ENCODE peak calls at places on chromosome 15, in eight cellular contexts. X is gastrocnemius medialis; U is transverse colon; O is breast epithelium; L is fibroblast of lung; S is WERI-Rb-1; E is brain microvascular endothelial cell; W is CD8-positive, alpha-beta T cell. I is an unnamed sample.

GRCh38 chr15:80803580-80804525 is 24.7 kb downstream of the CEMIP start:
- DNase-seq in W (no peak), U (no peak), L (peak; percentile 44), E (no peak), X (no peak), S (no peak), O (no peak), I (no peak)

GRCh38 chr15:94951538-94951937 is 720.2 kb downstream of the MCTP2 start:
- DNase-seq in W (no peak), X (no peak), U (no peak), E (no peak), O (no peak), L (no peak), S (no peak), I (no peak)

GRCh38 chr15:101176625-101177024 is 75.2 kb downstream of the CHSY1 start:
- DNase-seq in W (no peak), S (no peak), O (no peak), L (peak; percentile 50), X (no peak), E (peak; percentile 69), U (no peak), I (no peak)

GRCh38 chr15:53625260-53625659 is 134.2 kb downstream of the WDR72 start:
- DNase-seq in W (no peak), U (no peak), S (no peak), E (no peak), O (no peak), L (no peak), X (no peak), I (no peak)

GRCh38 chr15:38642689-38643270 is 78.2 kb upstream of the RASGRP1 start:
- DNase-seq in X (no peak), L (no peak), S (no peak), W (no peak), E (no peak), U (no peak), O (no peak), I (no peak)

GRCh38 chr15:88866295-88866881 is 29.0 kb downstream of the HAPLN3 start:
- DNase-seq in U (no peak), E (no peak), O (no peak), L (no peak), X (no peak), S (no peak), W (no peak), I (no peak)

GRCh38 chr15:70494861-70495571 is 268.3 kb downstream of the UACA start:
- DNase-seq in X (no peak), O (no peak), L (peak; percentile 96), E (peak; percentile 95), S (peak; percentile 78), U (no peak), W (no peak), I (peak; percentile 65)

GRCh38 chr15:51759557-51760070 is 8.2 kb downstream of the TMOD2 start:
- DNase-seq in L (peak; percentile 95), X (peak; percentile 21), S (peak; percentile 16), O (no peak), E (peak; percentile 91), U (peak; percentile 41), W (no peak), I (peak; percentile 83)

GRCh38 chr15:69825941-69826817 is 271.5 kb downstream of the TLE3 start:
- DNase-seq in S (peak; percentile 27), E (peak; percentile 3), O (no peak), L (no peak), X (no peak), W (no peak), U (no peak), I (no peak)

GRCh38 chr15:26864664-26865191 is 2.1 kb upstream of the GABRA5 start:
- DNase-seq in U (no peak), O (no peak), X (no peak), W (no peak), E (peak; percentile 30), S (peak; percentile 56), L (peak; percentile 40), I (no peak)

GRCh38 chr15:26868029-26868685 is 1.3 kb downstream of the GABRA5 start:
- DNase-seq in L (no peak), E (no peak), W (no peak), U (no peak), X (no peak), O (no peak), S (no peak), I (no peak)

GRCh38 chr15:26869628-26870027 is 2.8 kb downstream of the GABRA5 start:
- DNase-seq in U (no peak), O (no peak), X (no peak), L (no peak), E (no peak), W (no peak), S (no peak), I (no peak)

GRCh38 chr15:26867199-26868007 is 541 bp downstream of the GABRA5 start:
- DNase-seq in U (no peak), E (no peak), S (peak; percentile 29), W (no peak), O (no peak), X (no peak), L (no peak), I (no peak)

DNA sequence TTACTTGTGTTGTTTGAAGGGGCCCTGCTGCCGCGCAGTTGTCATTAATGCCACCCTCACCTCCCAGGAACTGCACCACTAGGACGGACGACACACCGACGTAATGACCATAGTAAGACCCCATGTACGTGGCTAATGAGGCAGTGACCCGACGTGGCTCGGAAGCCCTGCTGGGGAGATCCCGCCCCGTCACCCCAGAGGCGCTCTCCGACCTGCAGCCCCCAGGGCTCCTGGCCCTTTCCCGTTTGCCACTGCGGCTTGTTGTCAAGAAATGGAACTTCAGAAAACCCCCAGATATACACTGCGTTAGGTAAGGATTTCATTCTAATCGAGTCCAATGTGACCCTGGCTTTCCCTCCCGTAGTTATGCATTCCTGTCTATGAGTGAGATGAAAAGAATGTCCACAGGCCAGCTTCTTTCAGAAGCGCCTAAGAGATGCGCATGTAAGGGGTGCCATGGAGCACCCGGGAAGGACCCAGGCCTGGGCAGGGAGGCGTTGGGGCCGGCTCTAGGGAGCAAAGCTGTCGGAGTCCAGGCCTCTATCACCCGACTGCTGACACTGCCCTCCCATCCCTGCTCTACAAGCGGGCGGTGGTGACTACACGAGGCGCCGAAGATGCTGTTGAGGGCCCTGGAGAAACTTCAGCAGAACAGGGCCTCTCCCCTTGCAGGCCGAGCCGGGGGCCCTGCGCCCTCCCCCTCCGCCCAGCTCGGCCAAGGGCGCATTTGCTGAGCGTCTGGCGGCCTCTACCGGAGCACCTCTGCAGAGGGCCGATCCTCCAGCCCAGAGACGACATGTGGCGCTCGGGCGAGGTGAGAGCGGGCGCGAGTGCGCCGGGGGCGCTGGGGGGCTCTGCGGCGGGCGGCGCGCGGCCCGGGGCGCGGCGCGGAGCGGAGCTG is at the start of gene GABRA5:
- DNase-seq in X (no peak), E (peak; percentile 2), O (no peak), W (no peak), S (peak; percentile 76), U (no peak), L (peak; percentile 72), I (no peak)
- TF ChIP-seq CTCF in X (no peak), E (peak; percentile 41), O (no peak), W (no peak), S (peak; percentile 83), U (no peak), L (peak; percentile 7), I (peak; percentile 18)

GRCh38 chr15:65052956-65053355 is 7.8 kb downstream of the SLC51B start:
- DNase-seq in O (no peak), E (no peak), W (no peak), X (no peak), S (no peak), U (no peak), L (no peak), I (no peak)

GRCh38 chr15:65044724-65045481 is at the start of gene SLC51B:
- DNase-seq in O (no peak), W (no peak), S (peak; percentile 39), U (peak; percentile 78), E (no peak), L (no peak), X (no peak), I (no peak)

GRCh38 chr15:65050270-65050669 is 5.1 kb downstream of the SLC51B start:
- DNase-seq in E (no peak), W (no peak), L (peak; percentile 18), O (no peak), U (no peak), X (no peak), S (no peak), I (no peak)

GRCh38 chr15:65051266-65051665 is 6.1 kb downstream of the SLC51B start:
- DNase-seq in L (no peak), O (no peak), X (no peak), U (no peak), W (no peak), E (no peak), S (no peak), I (no peak)

DNA sequence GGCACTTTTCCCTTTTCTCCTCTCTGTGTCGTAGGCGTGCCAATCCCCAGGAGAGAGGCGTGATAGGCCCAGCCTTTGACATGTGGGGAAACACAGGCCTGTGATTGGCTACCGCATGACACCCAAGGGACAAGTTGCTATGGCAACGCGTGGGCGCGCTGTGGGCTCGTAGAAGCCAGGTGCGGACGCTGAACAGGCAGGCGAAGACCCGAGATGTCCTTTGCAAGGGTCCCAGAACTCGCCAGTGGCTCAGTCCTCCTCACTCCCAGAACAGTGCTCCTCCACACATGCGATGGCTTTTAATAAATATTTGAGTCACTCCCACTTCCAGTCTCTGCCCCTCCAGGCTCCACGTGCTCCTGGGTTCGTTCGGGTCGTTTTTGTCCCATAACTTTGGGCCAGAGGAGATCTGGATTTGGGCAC is 4.2 kb downstream of the SLC51B start:
- DNase-seq in X (peak; percentile 92), O (peak; percentile 90), S (peak; percentile 94), W (peak; percentile 83), L (peak; percentile 92), U (peak; percentile 89), E (peak; percentile 93), I (peak; percentile 65)
- H3K4me3 ChIP-seq in X (peak overlapping the region; percentile 51), O (no peak overlapping the region), S (peak overlapping the region; percentile 48), W (peak overlapping the region; percentile 44), L (no peak overlapping the region), U (no peak overlapping the region), E (peak overlapping the region; percentile 50), I (peak overlapping the region; percentile 17)

GRCh38 chr15:68157074-68157473 is 48.1 kb downstream of the CALML4 start:
- DNase-seq in W (no peak), L (no peak), O (no peak), U (no peak), X (no peak), S (no peak), E (no peak), I (no peak)
- H3K36me3 ChIP-seq in W (peaks cover 17% of the 10 kb centered on the region), L (peaks cover 2% of the 10 kb centered on the region), O (no peaks in the 10 kb centered on the region), U (no peaks in the 10 kb centered on the region), X (no peaks in the 10 kb centered on the region), S (peaks cover 45% of the 10 kb centered on the region), E (peaks cover 7% of the 10 kb centered on the region), I (peaks cover 2% of the 10 kb centered on the region)

GRCh38 chr15:55993804-55994539 is 560 bp upstream of the NEDD4 start:
- DNase-seq in L (peak; percentile 73), E (peak; percentile 41), U (no peak), X (no peak), S (peak; percentile 84), O (no peak), W (no peak), I (no peak)
- TF ChIP-seq CTCF in L (peak; percentile 26), E (peak; percentile 32), U (no peak), X (no peak), S (peak; percentile 1), O (no peak), W (no peak), I (peak; percentile 19)

DNA sequence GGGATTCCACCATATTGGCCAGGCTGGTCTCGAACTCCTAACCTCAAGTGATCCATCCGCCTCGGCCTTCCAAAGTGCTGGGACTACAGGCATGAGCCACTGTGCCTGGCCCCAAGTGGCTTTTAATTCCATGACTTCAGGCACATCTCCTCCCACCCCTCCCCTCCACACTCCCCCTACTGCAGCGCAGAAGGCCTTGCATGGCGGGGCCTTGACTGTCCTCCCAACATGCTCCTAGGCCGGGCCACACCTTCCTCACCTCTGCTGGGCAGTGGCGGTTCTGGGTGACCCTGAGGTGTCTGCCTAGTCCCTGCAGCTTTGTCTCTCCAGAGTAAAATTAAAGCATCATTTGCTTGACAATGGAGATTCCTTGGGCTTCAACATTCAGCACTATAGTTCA is 6.9 kb downstream of the LYSMD4 start:
- DNase-seq in L (no peak), X (no peak), S (no peak), U (no peak), E (no peak), O (no peak), W (no peak), I (no peak)
- H3K4me3 ChIP-seq in L (no peak overlapping the region), X (no peak overlapping the region), S (no peak overlapping the region), U (no peak overlapping the region), E (no peak overlapping the region), O (no peak overlapping the region), W (no peak overlapping the region), I (no peak overlapping the region)

I was measured in BJ.